ENCODE peak calls at places on chromosomes 13 and 19, in six cellular contexts. D is IMR-90, G is neuronal stem cell, P is mesenchymal stem cell, Z is mesendoderm, F is H1. H is an unnamed sample.

GRCh38 chr13:107665926-107666458 is 549.3 kb downstream of the LIG4 start:
- DNase-seq in F (no peak), Z (no peak), D (peak), P (no peak), G (no peak), H (no peak)

GRCh38 chr19:41265376-41266153 is 1.4 kb downstream of the HNRNPUL1 start:
- DNase-seq in F (no peak), D (peak), G (no peak), P (peak), Z (peak), H (no peak)

GRCh38 chr13:59447031-59447430 is 716.7 kb downstream of the DIAPH3 start:
- DNase-seq in D (no peak), F (no peak), Z (peak), P (no peak), G (no peak), H (no peak)

GRCh38 chr13:111049791-111050538 is 65.1 kb upstream of the ARHGEF7 start:
- DNase-seq in G (no peak), Z (no peak), P (peak), D (no peak), F (peak), H (no peak)

GRCh38 chr13:48094404-48094780 is 512 bp downstream of the MED4 start:
- DNase-seq in P (peak), D (no peak), Z (peak), F (no peak), G (no peak), H (no peak)

GRCh38 chr13:74134777-74135305 is 637 bp upstream of the KLF12 start:
- DNase-seq in P (no peak), D (no peak), F (peak), Z (peak), G (no peak), H (no peak)

GRCh38 chr19:38433268-38433733 is at the start of gene RYR1:
- DNase-seq in D (no peak), Z (peak), P (no peak), G (peak), F (peak), H (peak)

GRCh38 chr19:54906819-54907218 is 871 bp downstream of the NCR1 start:
- DNase-seq in D (no peak), G (no peak), Z (no peak), P (no peak), F (no peak), H (no peak)

GRCh38 chr19:19655051-19655594 is 8.4 kb downstream of the ATP13A1 start:
- DNase-seq in G (no peak), F (no peak), Z (no peak), D (no peak), P (no peak), H (peak)

GRCh38 chr19:48591021-48591420 is 15.5 kb upstream of the SPACA4 start:
- DNase-seq in D (no peak), F (no peak), P (peak), G (no peak), Z (peak), H (no peak)

GRCh38 chr19:48966541-48967345 is 1.6 kb downstream of the FTL start:
- DNase-seq in F (no peak), G (no peak), Z (peak), P (peak), D (no peak), H (no peak)

GRCh38 chr19:862529-863304 is 3.3 kb downstream of the CFD start:
- DNase-seq in G (peak), P (peak), Z (peak), D (peak), F (peak), H (peak)

GRCh38 chr19:46717034-46717715 is at the start of gene PRKD2:
- DNase-seq in G (peak), D (peak), F (peak), Z (peak), P (peak), H (peak)

GRCh38 chr19:46716672-46717033 is 261 bp downstream of the PRKD2 start:
- DNase-seq in Z (peak), D (no peak), F (no peak), P (no peak), G (no peak), H (no peak)

GRCh38 chr19:46714523-46715106 is 2.3 kb downstream of the PRKD2 start:
- DNase-seq in D (no peak), F (peak), Z (no peak), P (peak), G (no peak), H (no peak)

GRCh38 chr19:46715620-46716012 is 1.3 kb downstream of the PRKD2 start:
- DNase-seq in P (no peak), F (no peak), D (no peak), G (no peak), Z (no peak), H (no peak)

DNA sequence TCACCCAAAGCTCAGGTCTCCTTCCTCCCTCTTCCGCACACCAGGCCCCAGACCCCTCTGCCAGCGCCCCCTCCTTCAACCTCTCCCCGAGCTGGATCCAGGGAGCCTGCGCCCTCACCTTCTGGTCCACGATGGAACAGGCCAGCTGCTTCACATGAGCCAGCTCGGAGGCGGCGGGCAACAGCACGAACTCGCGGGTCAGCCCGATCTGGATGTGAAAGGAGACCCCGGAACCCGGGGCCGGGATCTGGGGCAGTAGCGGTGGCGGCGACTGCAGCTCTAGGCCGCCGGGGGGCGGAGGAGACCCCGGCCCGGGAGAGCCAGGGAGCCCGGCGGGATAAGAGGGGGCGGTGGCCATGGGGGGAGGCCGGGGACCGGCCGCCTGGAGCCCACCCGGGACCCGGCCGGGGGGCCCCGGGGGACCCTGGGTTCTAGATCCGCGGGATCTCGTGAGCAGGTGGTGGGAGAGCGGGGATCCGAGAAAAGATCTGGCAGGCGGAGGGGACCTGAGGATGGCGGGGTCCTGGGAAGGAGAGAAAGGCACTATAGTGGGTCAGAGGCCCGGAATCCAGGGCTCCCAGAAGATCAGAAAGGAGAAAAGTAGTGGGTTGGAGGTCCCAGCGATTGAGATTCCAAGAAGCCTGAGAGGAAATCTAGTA is 772 bp downstream of the PRKD2 start:
- DNase-seq in D (no peak), Z (peak), P (peak), F (peak), G (no peak), H (peak)
- H2AK5ac ChIP-seq in D (no peak), Z (no peak), P (no peak), F (no peak), G (peak), H (no peak)

GRCh38 chr19:18507727-18508440 is 14.0 kb downstream of the ELL start:
- DNase-seq in F (no peak), Z (no peak), P (peak), G (no peak), D (peak), H (no peak)

GRCh38 chr19:18506545-18506944 is 15.3 kb downstream of the ELL start:
- DNase-seq in D (no peak), G (no peak), P (no peak), Z (no peak), F (no peak), H (no peak)

GRCh38 chr19:18507021-18507726 is 14.7 kb downstream of the ELL start:
- DNase-seq in Z (no peak), G (no peak), P (no peak), D (no peak), F (no peak), H (no peak)

GRCh38 chr19:18504886-18505610 is 16.8 kb downstream of the ELL start:
- DNase-seq in G (no peak), Z (no peak), P (no peak), F (no peak), D (no peak), H (no peak)

GRCh38 chr19:18506101-18506534 is 15.8 kb downstream of the ELL start:
- DNase-seq in F (no peak), D (no peak), Z (no peak), G (no peak), P (no peak), H (no peak)
- H3K18ac ChIP-seq in F (no peak), D (no peak), Z (no peak), G (no peak), P (no peak), H (no peak)

GRCh38 chr19:2041436-2041685 is 9.7 kb downstream of the MKNK2 start:
- DNase-seq in F (no peak), P (no peak), Z (no peak), D (no peak), G (no peak), H (no peak)

GRCh38 chr19:2040647-2041435 is 10.2 kb downstream of the MKNK2 start:
- DNase-seq in Z (no peak), G (no peak), P (no peak), F (no peak), D (no peak), H (no peak)

GRCh38 chr19:2043269-2043641 is 7.8 kb downstream of the MKNK2 start:
- DNase-seq in Z (no peak), P (no peak), F (peak), G (no peak), D (no peak), H (no peak)

GRCh38 chr19:2042485-2043268 is 8.4 kb downstream of the MKNK2 start:
- DNase-seq in P (no peak), G (no peak), D (no peak), F (no peak), Z (no peak), H (no peak)

DNA sequence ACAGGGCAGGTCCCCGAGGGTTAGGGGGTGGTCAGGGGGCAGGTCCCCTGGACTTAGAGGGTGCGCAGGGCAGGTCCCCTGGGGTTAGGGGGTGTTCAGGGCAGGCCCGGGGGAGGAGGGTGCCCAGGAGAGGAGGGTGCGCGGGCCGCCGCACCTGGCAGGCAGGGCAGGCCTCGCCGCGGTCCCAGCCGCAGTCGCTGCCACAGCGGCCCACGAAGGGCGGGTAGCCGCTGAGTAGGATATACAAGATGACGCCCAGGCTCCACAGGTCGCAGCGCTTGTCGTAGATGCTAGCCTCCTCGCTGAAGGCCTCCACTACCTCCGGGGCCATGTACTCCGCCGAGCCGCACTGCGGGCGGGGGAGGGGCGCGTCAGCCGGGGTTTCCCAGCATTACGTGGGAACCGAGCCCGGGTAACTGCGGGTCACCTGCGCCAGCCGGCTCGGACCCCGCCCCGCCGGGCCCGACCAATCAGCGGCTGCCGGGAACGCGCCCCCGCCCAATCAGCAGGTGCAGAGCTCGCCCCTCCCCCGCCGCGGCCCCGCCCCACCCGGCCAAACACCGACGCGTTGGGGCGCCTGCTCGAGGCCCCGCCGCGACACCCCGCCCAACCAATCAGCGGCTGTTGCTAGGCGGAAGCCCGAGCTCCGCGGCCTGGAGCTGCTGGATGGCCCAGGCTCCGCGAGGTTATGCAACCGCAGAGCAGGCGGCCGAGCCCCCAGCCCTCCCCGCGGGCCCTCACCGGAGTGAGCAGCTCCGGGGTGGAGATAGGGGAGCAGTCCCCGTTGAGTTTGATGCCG is 9.2 kb downstream of the MKNK2 start:
- DNase-seq in Z (peak), D (peak), P (peak), F (peak), G (peak), H (peak)
- H2AK5ac ChIP-seq in Z (no peak), D (peak), P (peak), F (no peak), G (peak), H (no peak)

GRCh38 chr19:47157455-47158321 is 27.1 kb downstream of the SAE1 start:
- DNase-seq in P (peak), Z (peak), G (peak), D (peak), F (peak), H (peak)

GRCh38 chr19:47158879-47159509 is 28.4 kb downstream of the SAE1 start:
- DNase-seq in D (peak), F (no peak), P (no peak), Z (no peak), G (no peak), H (no peak)

GRCh38 chr19:47158367-47158791 is 27.7 kb downstream of the SAE1 start:
- DNase-seq in Z (no peak), F (no peak), G (no peak), P (no peak), D (no peak), H (no peak)

GRCh38 chr19:47155141-47155540 is 24.5 kb downstream of the SAE1 start:
- DNase-seq in Z (no peak), F (no peak), P (no peak), D (no peak), G (no peak), H (no peak)

DNA sequence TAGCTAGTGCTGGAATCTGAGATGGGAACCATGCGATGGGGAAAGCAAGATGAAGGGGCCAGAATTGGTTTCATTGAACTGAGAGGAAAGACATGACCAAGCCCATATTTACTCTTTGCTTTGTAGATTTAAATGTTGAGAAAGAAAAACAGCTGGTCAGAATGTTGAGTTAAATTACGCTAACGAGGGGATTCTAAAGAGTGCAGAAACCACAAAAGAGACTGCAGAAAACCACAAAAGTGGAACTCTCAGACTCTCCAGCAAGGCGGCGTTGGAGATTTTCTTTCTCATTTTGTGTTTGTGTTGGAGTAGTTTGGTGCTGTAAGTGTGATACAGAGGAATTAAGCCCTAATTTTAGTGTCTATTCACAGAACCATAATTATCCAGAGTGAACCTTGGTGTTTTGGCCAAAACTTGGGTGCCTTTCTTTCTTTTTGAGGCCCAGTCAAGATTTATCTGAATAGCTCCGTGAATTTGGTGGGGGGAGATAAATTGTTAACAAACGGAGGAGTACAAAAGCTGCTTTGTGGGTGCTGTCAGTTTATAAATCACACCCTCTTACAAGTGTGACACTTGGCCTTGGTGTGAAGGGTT is 26.3 kb downstream of the SAE1 start:
- DNase-seq in D (no peak), G (no peak), Z (no peak), P (peak), F (no peak), H (no peak)
- H3K18ac ChIP-seq in D (peak), G (no peak), Z (peak), P (peak), F (no peak), H (no peak)

DNA sequence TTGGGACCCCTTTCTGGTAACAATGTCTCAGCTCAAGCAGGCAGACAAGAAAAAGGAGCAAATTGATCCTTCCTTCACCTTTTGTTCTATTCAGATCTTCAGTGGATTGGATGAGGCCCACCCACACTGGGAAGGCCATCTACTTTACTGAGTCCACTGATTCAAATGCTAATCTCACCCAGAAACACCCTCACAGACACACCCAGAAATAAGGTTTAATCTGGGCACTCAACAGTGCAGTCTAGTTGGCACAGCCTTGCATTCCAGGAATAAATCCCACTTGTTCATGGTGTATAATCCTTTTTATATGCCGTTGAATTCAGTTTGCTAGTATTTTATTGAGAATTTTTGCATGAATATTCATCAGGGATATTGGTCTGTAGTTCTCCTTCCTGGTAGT is 148.4 kb downstream of the COG6 start:
- DNase-seq in F (no peak), D (no peak), Z (no peak), G (no peak), P (no peak), H (no peak)
- H2AK5ac ChIP-seq in F (no peak), D (no peak), Z (no peak), G (no peak), P (no peak), H (no peak)

GRCh38 chr19:56476093-56476492 is 1.1 kb downstream of the ZNF667 start:
- DNase-seq in D (no peak), G (no peak), F (no peak), P (no peak), Z (no peak), H (no peak)

GRCh38 chr19:56476671-56477428 is at the start of gene ZNF667:
- DNase-seq in Z (peak), F (no peak), G (peak), D (peak), P (peak), H (no peak)

DNA sequence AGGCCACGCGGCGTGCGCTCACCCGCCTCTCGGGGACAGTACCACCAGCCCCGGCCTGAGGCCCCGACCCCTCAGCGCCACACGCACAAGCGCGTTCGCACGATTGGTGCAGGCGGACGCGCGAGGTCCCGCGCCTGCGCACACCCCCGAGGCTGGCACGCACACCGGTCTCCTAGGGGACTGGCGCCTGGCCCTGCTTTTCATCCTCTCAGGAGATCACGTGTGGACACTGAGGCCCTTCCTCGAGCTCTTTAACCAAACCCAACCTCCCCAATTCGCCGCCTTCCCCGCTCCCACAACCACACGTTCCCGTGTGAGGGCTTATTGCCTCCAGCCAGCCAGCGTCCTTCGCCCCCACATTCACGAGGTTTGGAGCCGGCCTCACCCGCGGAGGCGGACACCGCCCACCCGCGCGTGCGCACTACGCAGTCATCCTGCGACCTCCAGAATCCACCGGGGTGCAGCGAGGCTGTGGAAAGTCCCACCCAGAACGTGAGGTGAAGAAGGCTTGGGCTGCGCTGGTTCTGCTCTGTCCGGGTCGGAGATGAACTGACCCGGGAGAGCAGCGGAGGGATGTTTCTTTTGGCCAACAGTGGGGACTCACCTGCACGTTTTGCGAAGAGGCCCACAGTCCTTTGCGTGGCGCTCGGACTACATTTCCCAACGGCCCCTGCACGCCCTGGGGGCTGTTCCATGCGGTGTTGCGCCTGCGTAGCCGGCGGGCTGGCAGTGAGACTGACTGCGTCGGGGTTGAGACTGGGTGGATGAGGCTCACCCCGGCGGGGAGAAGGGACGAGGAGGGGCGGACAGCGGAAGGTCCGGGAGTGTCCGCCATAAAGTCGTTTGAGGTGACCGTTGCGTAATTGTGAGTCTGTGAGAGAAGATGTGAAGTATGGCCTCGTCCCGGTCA is 539 bp upstream of the ZNF667 start:
- DNase-seq in D (peak), G (peak), Z (peak), F (peak), P (peak), H (peak)
- H3K18ac ChIP-seq in D (peak), G (peak), Z (no peak), F (peak), P (peak), H (no peak)

GRCh38 chr13:99056381-99057014 is 78.6 kb upstream of the DOCK9 start:
- DNase-seq in F (no peak), P (no peak), Z (no peak), G (no peak), D (no peak), H (no peak)
- H2AK5ac ChIP-seq in F (no peak), P (no peak), Z (no peak), G (no peak), D (peak), H (no peak)

GRCh38 chr19:35755550-35756371 is 1.1 kb downstream of the HSPB6 start:
- DNase-seq in P (peak), D (peak), F (no peak), Z (no peak), G (no peak), H (peak)

GRCh38 chr19:35759697-35760096 is 1.7 kb downstream of the PROSER3 start:
- DNase-seq in Z (no peak), F (no peak), G (no peak), D (no peak), P (no peak), H (no peak)

GRCh38 chr19:35756373-35757230 is at the start of gene HSPB6:
- DNase-seq in Z (peak), P (peak), F (no peak), G (no peak), D (peak), H (peak)

GRCh38 chr19:35757231-35757748 is 461 bp upstream of the HSPB6 start:
- DNase-seq in D (peak), Z (peak), F (no peak), P (peak), G (no peak), H (no peak)

GRCh38 chr19:35757749-35758608 is at the start of gene PROSER3:
- DNase-seq in P (peak), D (peak), Z (peak), G (peak), F (peak), H (peak)
- H3K18ac ChIP-seq in P (peak), D (peak), Z (peak), G (peak), F (peak), H (peak)

H was measured in H9.